ENCODE peak calls at places on chromosomes 12 and 14, in five cellular contexts. B, Q, U, C and M are unnamed samples.

GRCh38 chr12:120902846-120903381 is 1.2 kb downstream of the SPPL3 start:
- DNase-seq in Q (no peak), U (peak), B (no peak), C (no peak), M (no peak)

GRCh38 chr14:55684956-55685584 is 105.1 kb downstream of the KTN1 start:
- DNase-seq in U (no peak), C (no peak), Q (no peak), B (no peak), M (no peak)

GRCh38 chr12:32821293-32822089 is 65.8 kb upstream of the YARS2 start:
- DNase-seq in Q (no peak), B (no peak), U (no peak), C (no peak), M (no peak)

GRCh38 chr12:2944401-2945047 is 14.7 kb upstream of the TEAD4 start:
- DNase-seq in B (no peak), U (peak), Q (peak), C (peak), M (peak)

GRCh38 chr12:10082057-10082874 is 16.5 kb downstream of the CLEC1A start:
- DNase-seq in Q (no peak), B (no peak), U (no peak), C (no peak), M (no peak)

GRCh38 chr14:67564236-67564635 is 31.1 kb downstream of the PLEKHH1 start:
- DNase-seq in C (no peak), Q (no peak), U (no peak), B (no peak), M (no peak)

GRCh38 chr12:19856389-19856788 is 417.1 kb downstream of the AEBP2 start:
- DNase-seq in B (no peak), U (no peak), Q (no peak), C (no peak), M (no peak)

GRCh38 chr14:61977217-61977616 is 215.0 kb downstream of the SNAPC1 start:
- DNase-seq in U (no peak), C (no peak), B (no peak), Q (no peak), M (no peak)

GRCh38 chr14:69152181-69152943 is 557 bp downstream of the DCAF5 start:
- DNase-seq in B (peak), Q (peak), U (peak), C (no peak), M (no peak)

GRCh38 chr14:75234173-75234855 is 44.3 kb upstream of the FOS start:
- DNase-seq in Q (no peak), C (peak), B (no peak), U (peak), M (no peak)

GRCh38 chr12:105820407-105821140 is 318.2 kb downstream of the NUAK1 start:
- DNase-seq in Q (no peak), C (no peak), B (no peak), U (no peak), M (peak)

GRCh38 chr12:67352682-67353081 is 83.5 kb downstream of the CAND1 start:
- DNase-seq in Q (no peak), U (peak), C (no peak), B (no peak), M (no peak)

GRCh38 chr12:127964717-127965116 is 302.3 kb upstream of the TMEM132C start:
- DNase-seq in Q (no peak), U (peak), B (no peak), C (no peak), M (no peak)

GRCh38 chr12:108757842-108758241 is 26.5 kb upstream of the CORO1C start:
- DNase-seq in C (no peak), B (no peak), Q (no peak), U (no peak), M (no peak)

GRCh38 chr12:108752387-108752786 is 21.1 kb upstream of the CORO1C start:
- DNase-seq in C (no peak), B (no peak), U (no peak), Q (no peak), M (no peak)

GRCh38 chr12:108753969-108754368 is 22.7 kb upstream of the CORO1C start:
- DNase-seq in U (no peak), Q (no peak), B (no peak), C (no peak), M (no peak)

GRCh38 chr12:108756421-108756820 is 25.1 kb upstream of the CORO1C start:
- DNase-seq in B (no peak), Q (no peak), U (no peak), C (no peak), M (no peak)

GRCh38 chr12:108755481-108755880 is 24.2 kb upstream of the CORO1C start:
- DNase-seq in C (no peak), Q (no peak), U (no peak), B (no peak), M (no peak)
- TF ChIP-seq CTCF in C (no peak), Q (no peak), U (no peak), B (no peak), M (no peak)

DNA sequence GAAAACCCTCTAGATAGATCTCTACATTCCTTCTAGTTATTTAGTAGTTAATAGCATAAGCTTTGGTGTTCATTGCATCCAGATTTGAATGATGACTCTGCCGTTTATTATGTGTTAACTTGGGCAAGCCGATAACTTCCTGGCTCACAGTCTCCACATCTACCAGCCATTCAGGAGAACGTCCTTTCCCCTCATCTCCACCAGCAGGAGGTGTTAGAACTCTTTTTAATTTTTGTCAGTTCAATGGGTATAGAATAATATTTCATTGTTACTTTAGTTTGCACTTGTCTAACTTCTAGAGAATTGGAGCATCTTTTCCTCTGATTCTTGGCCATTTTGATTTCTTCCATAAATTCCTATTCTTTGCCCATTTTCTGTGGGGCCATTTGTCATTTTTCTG is 30.0 kb upstream of the WSCD2 start:
- DNase-seq in Q (no peak), B (no peak), C (no peak), U (peak), M (no peak)
- TF ChIP-seq CTCF in Q (peak), B (no peak), C (peak), U (peak), M (peak)

GRCh38 chr12:131981388-131981787 is 31.6 kb downstream of the EP400 start:
- DNase-seq in B (no peak), C (no peak), Q (no peak), U (no peak), M (no peak)
- TF ChIP-seq CTCF in B (no peak), C (no peak), Q (no peak), U (no peak), M (no peak)

GRCh38 chr12:4383304-4383865 is 3.9 kb upstream of the FGF23 start:
- DNase-seq in B (no peak), Q (no peak), C (no peak), U (no peak), M (no peak)
- TF ChIP-seq CTCF in B (no peak), Q (peak), C (no peak), U (no peak), M (no peak)

GRCh38 chr14:91484186-91484585 is 25.9 kb downstream of the PPP4R3A start:
- DNase-seq in B (no peak), U (no peak), C (no peak), Q (no peak), M (no peak)
- TF ChIP-seq CTCF in B (no peak), U (peak), C (no peak), Q (peak), M (no peak)

DNA sequence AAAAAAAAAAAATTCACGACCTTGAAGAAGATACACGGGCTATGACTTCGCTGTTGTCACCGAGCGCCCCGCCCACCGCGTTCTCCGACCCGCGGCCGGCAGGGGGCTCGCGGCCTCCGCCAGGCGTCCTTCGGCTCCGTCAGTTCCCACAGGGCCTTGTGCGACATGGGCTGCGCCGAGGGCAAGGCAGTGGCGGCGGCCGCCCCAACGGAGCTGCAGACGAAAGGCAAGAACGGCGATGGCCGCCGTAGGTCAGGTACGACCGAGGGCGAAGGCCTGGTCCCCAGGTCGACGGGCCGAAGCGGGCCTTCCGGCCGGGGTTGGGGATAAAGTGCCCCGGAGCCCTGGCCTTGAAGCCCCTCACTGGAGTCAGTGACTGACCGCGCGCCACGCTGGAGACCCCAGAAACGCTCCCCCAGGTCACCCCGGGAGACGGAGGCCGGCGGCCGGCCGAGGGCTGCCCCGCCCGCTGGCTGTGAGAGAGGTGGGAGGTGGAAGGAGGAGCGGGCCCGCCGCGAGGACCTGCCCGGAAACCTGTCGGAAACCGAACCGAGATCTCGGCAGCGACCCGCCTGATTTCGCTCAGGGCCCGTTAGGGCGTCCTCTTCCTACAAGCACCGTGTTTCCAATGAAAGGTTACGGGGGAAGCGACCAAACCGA is at the start of gene TXNRD1:
- DNase-seq in C (peak), B (peak), Q (peak), U (no peak), M (peak)
- TF ChIP-seq CTCF in C (peak), B (peak), Q (peak), U (no peak), M (peak)

DNA sequence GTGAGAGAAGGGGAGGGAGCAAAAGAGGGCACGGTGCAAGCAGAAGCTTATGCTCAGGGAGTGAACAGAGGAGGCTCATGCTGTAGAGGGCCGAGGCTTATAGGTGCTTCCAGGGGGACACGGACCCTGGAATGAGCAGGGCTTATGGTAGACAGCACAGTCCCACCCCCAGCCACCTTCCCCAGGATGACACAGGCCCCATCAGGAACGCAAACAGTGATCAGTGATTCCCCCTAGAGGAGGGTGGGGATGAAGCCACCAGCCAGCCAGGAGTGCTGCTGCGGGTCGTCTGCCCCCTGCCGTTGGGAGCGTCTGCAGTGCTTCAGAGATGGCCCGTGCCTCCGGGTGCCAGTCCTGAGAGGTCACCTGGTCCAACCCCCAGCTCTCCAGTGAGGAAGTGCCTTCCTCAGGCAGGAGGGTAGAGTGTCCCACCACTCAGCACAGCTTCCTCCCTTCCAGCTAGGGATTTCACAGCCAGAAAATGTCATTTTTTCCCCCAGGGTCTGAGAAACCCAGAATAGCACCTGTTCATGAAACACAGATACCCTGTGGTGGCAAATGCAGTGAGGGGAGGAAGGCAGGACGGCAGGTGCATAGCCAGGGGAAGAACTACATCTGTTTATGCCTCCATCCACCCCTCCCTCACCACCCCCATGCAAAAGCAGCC is 60.7 kb downstream of the SLC6A12 start:
- DNase-seq in B (peak), U (peak), Q (peak), C (peak), M (peak)
- TF ChIP-seq CTCF in B (peak), U (peak), Q (peak), C (peak), M (peak)